ENCODE peak calls at places on chromosomes 3 and 15, in seven cellular contexts. J, P, R, B, C, Y and G are unnamed samples.

GRCh38 chr3:46970391-46971091 is 6.0 kb downstream of the CCDC12 start:
- DNase-seq in J (no peak), P (peak), R (no peak), B (no peak), C (peak), Y (no peak), G (no peak)

GRCh38 chr3:170555329-170555728 is 30.5 kb downstream of the SLC7A14 start:
- DNase-seq in J (no peak), P (no peak), R (no peak), B (no peak), C (peak), Y (no peak), G (no peak)

GRCh38 chr3:174958671-174959328 is 99.7 kb downstream of the NAALADL2 start:
- DNase-seq in J (no peak), P (no peak), R (no peak), B (no peak), C (no peak), Y (no peak), G (no peak)

GRCh38 chr3:46071222-46071621 is 43.9 kb upstream of the XCR1 start:
- DNase-seq in J (no peak), P (no peak), R (no peak), B (no peak), C (no peak), Y (no peak), G (no peak)

GRCh38 chr3:128613083-128613829 is 37.4 kb downstream of the RPN1 start:
- DNase-seq in J (no peak), P (no peak), R (no peak), B (no peak), C (no peak), Y (no peak), G (no peak)

GRCh38 chr3:129627350-129628168 is 21.1 kb upstream of the PLXND1 start:
- DNase-seq in J (peak), P (peak), R (peak), B (peak), C (peak), Y (no peak), G (peak)

GRCh38 chr15:76470691-76471090 is 134.1 kb downstream of the ISL2 start:
- DNase-seq in J (peak), P (no peak), R (no peak), B (no peak), C (peak), Y (no peak), G (no peak)

GRCh38 chr3:149494759-149495580 is 20.5 kb downstream of the TM4SF4 start:
- DNase-seq in J (peak), P (no peak), R (no peak), B (no peak), C (no peak), Y (no peak), G (no peak)

GRCh38 chr3:158273646-158274045 is 163.8 kb downstream of the RSRC1 start:
- DNase-seq in J (no peak), P (no peak), R (no peak), B (no peak), C (no peak), Y (no peak), G (no peak)

GRCh38 chr3:69803871-69804270 is 64.6 kb downstream of the MITF start:
- DNase-seq in J (peak), P (no peak), R (no peak), B (no peak), C (no peak), Y (no peak), G (no peak)

GRCh38 chr3:48016336-48016973 is at the start of gene MAP4:
- DNase-seq in J (peak), P (peak), R (no peak), B (no peak), C (peak), Y (no peak), G (no peak)

GRCh38 chr3:178084938-178085816 is 451.1 kb upstream of the KCNMB2 start:
- DNase-seq in J (peak), P (peak), R (peak), B (peak), C (peak), Y (peak), G (peak)

GRCh38 chr3:81995334-81995733 is 233.9 kb upstream of the GBE1 start:
- DNase-seq in J (no peak), P (no peak), R (no peak), B (no peak), C (no peak), Y (no peak), G (no peak)

GRCh38 chr3:49411550-49411967 is 217 bp downstream of the RHOA start:
- DNase-seq in J (no peak), P (peak), R (no peak), B (peak), C (no peak), Y (no peak), G (peak)

GRCh38 chr3:49700453-49701128 is 11.2 kb downstream of the RNF123 start:
- DNase-seq in J (no peak), P (no peak), R (no peak), B (no peak), C (no peak), Y (no peak), G (no peak)

DNA sequence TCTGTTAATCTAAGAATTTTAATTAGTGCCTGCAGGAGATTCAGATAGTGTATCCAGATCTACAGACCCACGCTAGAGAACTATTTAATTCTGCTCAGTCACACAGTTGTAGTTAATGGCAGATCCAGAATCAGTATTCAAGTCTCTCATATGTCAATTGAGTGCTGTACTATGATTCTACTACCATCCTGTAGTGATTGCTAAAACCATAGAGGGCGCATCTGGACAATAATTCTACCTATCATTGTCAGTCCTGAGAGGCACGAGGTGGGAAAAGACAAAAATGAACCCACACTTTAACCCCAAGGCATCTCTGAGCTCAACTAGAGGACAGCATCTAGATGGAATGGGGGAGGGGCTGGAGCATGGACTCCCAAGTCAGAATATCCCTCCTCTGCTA is 22.7 kb downstream of the DHX36 start:
- DNase-seq in J (no peak), P (no peak), R (no peak), B (no peak), C (no peak), Y (no peak), G (no peak)
- TF ChIP-seq CTCF in J (no peak), P (no peak), R (no peak), B (no peak), C (no peak), Y (no peak), G (no peak)

GRCh38 chr15:85312925-85313324 is 67.5 kb upstream of the AKAP13 start:
- DNase-seq in J (peak), P (no peak), R (no peak), B (no peak), C (peak), Y (no peak), G (no peak)
- TF ChIP-seq CTCF in J (peak), P (no peak), R (peak), B (no peak), C (peak), Y (no peak), G (no peak)

DNA sequence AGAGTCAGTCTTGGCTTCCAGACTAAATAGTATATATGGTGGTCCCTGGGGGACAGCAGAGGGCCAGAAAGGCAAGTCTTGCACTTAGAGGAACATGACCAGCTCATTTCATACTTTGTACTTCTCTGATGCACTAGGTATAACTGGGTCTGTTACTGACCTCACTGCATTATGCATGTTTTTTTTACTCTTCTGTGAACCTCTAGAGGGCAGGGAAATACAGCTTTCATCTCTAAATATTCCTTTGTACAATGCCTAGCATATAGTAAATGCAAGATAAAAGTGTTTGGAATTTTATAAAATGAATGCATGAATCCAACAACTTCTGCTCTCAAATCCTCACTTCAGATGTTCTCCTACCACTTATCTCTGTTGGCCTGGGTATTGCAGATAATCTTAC is 23.4 kb upstream of the ARL14 start:
- DNase-seq in J (no peak), P (no peak), R (no peak), B (no peak), C (no peak), Y (no peak), G (no peak)
- TF ChIP-seq CTCF in J (no peak), P (no peak), R (no peak), B (no peak), C (no peak), Y (no peak), G (no peak)

GRCh38 chr3:72380711-72381508 is 467.3 kb downstream of the SHQ1 start:
- DNase-seq in J (no peak), P (no peak), R (no peak), B (no peak), C (no peak), Y (no peak), G (no peak)

GRCh38 chr3:72379500-72380187 is 468.6 kb downstream of the SHQ1 start:
- DNase-seq in J (no peak), P (no peak), R (no peak), B (no peak), C (peak), Y (no peak), G (no peak)

GRCh38 chr3:72380193-72380592 is 468.1 kb downstream of the SHQ1 start:
- DNase-seq in J (peak), P (no peak), R (no peak), B (no peak), C (peak), Y (no peak), G (no peak)

GRCh38 chr3:72376917-72377710 is 471.1 kb downstream of the SHQ1 start:
- DNase-seq in J (peak), P (no peak), R (no peak), B (no peak), C (no peak), Y (no peak), G (no peak)

GRCh38 chr3:72378287-72378686 is 470.0 kb downstream of the SHQ1 start:
- DNase-seq in J (no peak), P (no peak), R (no peak), B (no peak), C (no peak), Y (no peak), G (no peak)
- TF ChIP-seq CTCF in J (no peak), P (no peak), R (no peak), B (no peak), C (no peak), Y (no peak), G (no peak)

DNA sequence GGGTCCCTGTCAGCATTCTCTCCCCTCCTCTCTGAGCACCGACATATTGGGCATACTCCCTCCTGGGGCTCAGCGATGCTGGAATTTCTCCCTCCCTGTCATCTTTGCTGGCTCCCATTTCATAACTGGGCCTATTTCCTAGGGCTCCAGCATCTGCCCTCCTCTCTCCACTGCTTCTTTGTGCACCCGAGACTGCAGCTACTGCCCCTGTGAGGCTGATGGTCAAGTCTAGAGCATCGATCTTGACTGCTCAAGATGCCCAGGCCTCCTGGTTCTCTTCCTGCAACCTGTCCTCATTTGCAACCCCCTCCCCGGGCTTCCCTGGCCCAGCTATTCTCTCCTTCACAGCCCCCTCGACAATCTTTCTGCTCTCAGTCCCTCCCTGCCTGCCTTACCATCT is 53.5 kb downstream of the WHAMM start:
- DNase-seq in J (no peak), P (no peak), R (no peak), B (no peak), C (no peak), Y (no peak), G (no peak)
- TF ChIP-seq CTCF in J (no peak), P (no peak), R (no peak), B (no peak), C (no peak), Y (no peak), G (no peak)